ENCODE peak calls at places on chromosome 12, in five cellular contexts. One of them, this sample, is unnamed.

GRCh38 chr12:65597527-65597926 is 226.8 kb upstream of the HMGA2 start:
- DNase-seq in upper lobe of left lung: no peak
- DNase-seq in PC-9: no peak
- DNase-seq in IMR-90: peak
- DNase-seq in A549: no peak
- DNase-seq in this sample: no peak

GRCh38 chr12:124940143-124940392 is 25.6 kb upstream of the UBC start:
- DNase-seq in IMR-90: no peak
- DNase-seq in PC-9: no peak
- DNase-seq in A549: no peak
- DNase-seq in upper lobe of left lung: no peak
- DNase-seq in this sample: no peak

GRCh38 chr12:29153231-29153630 is 4.2 kb downstream of the FAR2 start:
- DNase-seq in PC-9: no peak
- DNase-seq in upper lobe of left lung: no peak
- DNase-seq in IMR-90: no peak
- DNase-seq in A549: no peak
- DNase-seq in this sample: no peak

GRCh38 chr12:5262450-5262849 is 169.5 kb upstream of the NTF3 start:
- DNase-seq in IMR-90: peak
- DNase-seq in upper lobe of left lung: no peak
- DNase-seq in PC-9: no peak
- DNase-seq in A549: no peak
- DNase-seq in this sample: no peak

GRCh38 chr12:127810026-127810425 is 456.9 kb upstream of the TMEM132C start:
- DNase-seq in PC-9: no peak
- DNase-seq in upper lobe of left lung: no peak
- DNase-seq in A549: no peak
- DNase-seq in IMR-90: no peak
- DNase-seq in this sample: no peak

GRCh38 chr12:131831021-131831571 is 2.9 kb downstream of the MMP17 start:
- DNase-seq in IMR-90: no peak
- DNase-seq in A549: peak
- DNase-seq in PC-9: peak
- DNase-seq in upper lobe of left lung: peak
- DNase-seq in this sample: no peak

GRCh38 chr12:71183846-71184245 is 26.0 kb upstream of the TSPAN8 start:
- DNase-seq in PC-9: no peak
- DNase-seq in IMR-90: no peak
- DNase-seq in A549: no peak
- DNase-seq in upper lobe of left lung: no peak
- DNase-seq in this sample: no peak

GRCh38 chr12:120474092-120474960 is 4.8 kb upstream of the SRSF9 start:
- DNase-seq in PC-9: peak
- DNase-seq in upper lobe of left lung: no peak
- DNase-seq in IMR-90: peak
- DNase-seq in A549: peak
- DNase-seq in this sample: no peak

GRCh38 chr12:85260904-85261303 is 19.1 kb upstream of the ALX1 start:
- DNase-seq in PC-9: no peak
- DNase-seq in upper lobe of left lung: no peak
- DNase-seq in IMR-90: no peak
- DNase-seq in A549: peak
- DNase-seq in this sample: no peak

GRCh38 chr12:10385181-10385613 is 4.6 kb downstream of the KLRK1 start:
- DNase-seq in IMR-90: peak
- DNase-seq in A549: peak
- DNase-seq in upper lobe of left lung: no peak
- DNase-seq in PC-9: no peak
- DNase-seq in this sample: peak

GRCh38 chr12:64252708-64253107 is 30.6 kb upstream of the KICS2 start:
- DNase-seq in upper lobe of left lung: no peak
- DNase-seq in PC-9: no peak
- DNase-seq in A549: no peak
- DNase-seq in IMR-90: peak
- DNase-seq in this sample: no peak

GRCh38 chr12:131619736-131620506 is 91.0 kb upstream of the SFSWAP start:
- DNase-seq in upper lobe of left lung: no peak
- DNase-seq in A549: no peak
- DNase-seq in IMR-90: no peak
- DNase-seq in PC-9: no peak
- DNase-seq in this sample: no peak

GRCh38 chr12:125185740-125186470 is 120.7 kb downstream of the AACS start:
- DNase-seq in A549: peak
- DNase-seq in PC-9: peak
- DNase-seq in IMR-90: peak
- DNase-seq in upper lobe of left lung: peak
- DNase-seq in this sample: peak

GRCh38 chr12:38772427-38772826 is 133.0 kb downstream of the CPNE8 start:
- DNase-seq in upper lobe of left lung: no peak
- DNase-seq in IMR-90: no peak
- DNase-seq in A549: no peak
- DNase-seq in PC-9: no peak
- DNase-seq in this sample: peak

GRCh38 chr12:67919406-67919805 is 69.8 kb upstream of the IFNG-AS1 start:
- DNase-seq in PC-9: peak
- DNase-seq in upper lobe of left lung: no peak
- DNase-seq in A549: no peak
- DNase-seq in IMR-90: no peak
- DNase-seq in this sample: no peak

GRCh38 chr12:28460420-28461130 is 270.3 kb downstream of the CCDC91 start:
- DNase-seq in A549: no peak
- DNase-seq in IMR-90: no peak
- DNase-seq in PC-9: no peak
- DNase-seq in upper lobe of left lung: no peak
- DNase-seq in this sample: no peak